ENCODE peak calls at places on chromosomes 5 and 9, in ten cellular contexts. One of them, this sample, is unnamed.

GRCh38 chr9:108910914-108911313 is 23.0 kb downstream of the ELP1 start:
- DNase-seq in A673: no peak
- DNase-seq in myocyte: peak; percentile 3
- DNase-seq in mucosa of gallbladder: no peak
- DNase-seq in stimulated activated CD4-positive, alpha-beta T cell treated with anti-CD3 and anti-CD28 coated beads, Interleukin-4, amount 100 ng/mL, for 4 hours: no peak
- DNase-seq in stimulated activated naive B cell treated with anti-CD40 and anti-IgM and Interleukin-4, amounts not matched to agents 10 μg/mL and 1 μg/mL and 100 μg/mL, for 72 hours: no peak
- DNase-seq in uterus: no peak
- DNase-seq in naive thymus-derived CD8-positive, alpha-beta T cell: no peak
- DNase-seq in nucleus accumbens: no peak
- DNase-seq in NCI-H1436: no peak
- DNase-seq in this sample: no peak

GRCh38 chr5:1707467-1707866 is 92.2 kb downstream of the MRPL36 start:
- DNase-seq in myocyte: no peak
- DNase-seq in stimulated activated CD4-positive, alpha-beta T cell treated with anti-CD3 and anti-CD28 coated beads, Interleukin-4, amount 100 ng/mL, for 4 hours: no peak
- DNase-seq in nucleus accumbens: no peak
- DNase-seq in naive thymus-derived CD8-positive, alpha-beta T cell: no peak
- DNase-seq in A673: no peak
- DNase-seq in NCI-H1436: no peak
- DNase-seq in uterus: no peak
- DNase-seq in mucosa of gallbladder: no peak
- DNase-seq in stimulated activated naive B cell treated with anti-CD40 and anti-IgM and Interleukin-4, amounts not matched to agents 10 μg/mL and 1 μg/mL and 100 μg/mL, for 72 hours: no peak
- DNase-seq in this sample: no peak

GRCh38 chr9:136218673-136219072 is 13.7 kb upstream of the LHX3 start:
- DNase-seq in mucosa of gallbladder: no peak
- DNase-seq in myocyte: no peak
- DNase-seq in stimulated activated naive B cell treated with anti-CD40 and anti-IgM and Interleukin-4, amounts not matched to agents 10 μg/mL and 1 μg/mL and 100 μg/mL, for 72 hours: no peak
- DNase-seq in A673: peak; percentile 74
- DNase-seq in NCI-H1436: no peak
- DNase-seq in stimulated activated CD4-positive, alpha-beta T cell treated with anti-CD3 and anti-CD28 coated beads, Interleukin-4, amount 100 ng/mL, for 4 hours: no peak
- DNase-seq in naive thymus-derived CD8-positive, alpha-beta T cell: no peak
- DNase-seq in nucleus accumbens: no peak
- DNase-seq in uterus: no peak
- DNase-seq in this sample: no peak

GRCh38 chr5:178286226-178287090 is 53.9 kb upstream of the PHYKPL start:
- DNase-seq in mucosa of gallbladder: no peak
- DNase-seq in NCI-H1436: no peak
- DNase-seq in stimulated activated naive B cell treated with anti-CD40 and anti-IgM and Interleukin-4, amounts not matched to agents 10 μg/mL and 1 μg/mL and 100 μg/mL, for 72 hours: no peak
- DNase-seq in A673: no peak
- DNase-seq in stimulated activated CD4-positive, alpha-beta T cell treated with anti-CD3 and anti-CD28 coated beads, Interleukin-4, amount 100 ng/mL, for 4 hours: no peak
- DNase-seq in nucleus accumbens: no peak
- DNase-seq in naive thymus-derived CD8-positive, alpha-beta T cell: no peak
- DNase-seq in uterus: no peak
- DNase-seq in myocyte: no peak
- DNase-seq in this sample: no peak

GRCh38 chr9:129491486-129491855 is 129.4 kb downstream of the C9orf50 start:
- DNase-seq in NCI-H1436: no peak
- DNase-seq in stimulated activated naive B cell treated with anti-CD40 and anti-IgM and Interleukin-4, amounts not matched to agents 10 μg/mL and 1 μg/mL and 100 μg/mL, for 72 hours: no peak
- DNase-seq in uterus: peak; percentile 64
- DNase-seq in A673: no peak
- DNase-seq in myocyte: no peak
- DNase-seq in naive thymus-derived CD8-positive, alpha-beta T cell: no peak
- DNase-seq in nucleus accumbens: no peak
- DNase-seq in stimulated activated CD4-positive, alpha-beta T cell treated with anti-CD3 and anti-CD28 coated beads, Interleukin-4, amount 100 ng/mL, for 4 hours: no peak
- DNase-seq in mucosa of gallbladder: no peak
- DNase-seq in this sample: no peak

GRCh38 chr9:114504341-114505186 is 709 bp downstream of the WHRN start:
- DNase-seq in myocyte: peak; percentile 41
- DNase-seq in mucosa of gallbladder: peak; percentile 19
- DNase-seq in nucleus accumbens: no peak
- DNase-seq in A673: peak; percentile 43
- DNase-seq in stimulated activated naive B cell treated with anti-CD40 and anti-IgM and Interleukin-4, amounts not matched to agents 10 μg/mL and 1 μg/mL and 100 μg/mL, for 72 hours: peak; percentile 35
- DNase-seq in uterus: peak; percentile 52
- DNase-seq in naive thymus-derived CD8-positive, alpha-beta T cell: peak; percentile 51
- DNase-seq in NCI-H1436: no peak
- DNase-seq in stimulated activated CD4-positive, alpha-beta T cell treated with anti-CD3 and anti-CD28 coated beads, Interleukin-4, amount 100 ng/mL, for 4 hours: peak; percentile 35
- DNase-seq in this sample: no peak

GRCh38 chr9:70593241-70593640 is 178.8 kb upstream of the KLF9 start:
- DNase-seq in naive thymus-derived CD8-positive, alpha-beta T cell: no peak
- DNase-seq in mucosa of gallbladder: no peak
- DNase-seq in stimulated activated CD4-positive, alpha-beta T cell treated with anti-CD3 and anti-CD28 coated beads, Interleukin-4, amount 100 ng/mL, for 4 hours: no peak
- DNase-seq in uterus: no peak
- DNase-seq in myocyte: no peak
- DNase-seq in NCI-H1436: no peak
- DNase-seq in A673: no peak
- DNase-seq in stimulated activated naive B cell treated with anti-CD40 and anti-IgM and Interleukin-4, amounts not matched to agents 10 μg/mL and 1 μg/mL and 100 μg/mL, for 72 hours: no peak
- DNase-seq in nucleus accumbens: no peak
- DNase-seq in this sample: no peak

GRCh38 chr9:33306037-33306436 is 15.7 kb downstream of the NFX1 start:
- DNase-seq in nucleus accumbens: no peak
- DNase-seq in stimulated activated naive B cell treated with anti-CD40 and anti-IgM and Interleukin-4, amounts not matched to agents 10 μg/mL and 1 μg/mL and 100 μg/mL, for 72 hours: no peak
- DNase-seq in myocyte: no peak
- DNase-seq in A673: no peak
- DNase-seq in mucosa of gallbladder: no peak
- DNase-seq in NCI-H1436: no peak
- DNase-seq in uterus: no peak
- DNase-seq in naive thymus-derived CD8-positive, alpha-beta T cell: no peak
- DNase-seq in stimulated activated CD4-positive, alpha-beta T cell treated with anti-CD3 and anti-CD28 coated beads, Interleukin-4, amount 100 ng/mL, for 4 hours: no peak
- DNase-seq in this sample: no peak

GRCh38 chr9:132075853-132076252 is 3.8 kb downstream of the MED27 start:
- DNase-seq in naive thymus-derived CD8-positive, alpha-beta T cell: no peak
- DNase-seq in NCI-H1436: no peak
- DNase-seq in A673: no peak
- DNase-seq in nucleus accumbens: no peak
- DNase-seq in stimulated activated CD4-positive, alpha-beta T cell treated with anti-CD3 and anti-CD28 coated beads, Interleukin-4, amount 100 ng/mL, for 4 hours: no peak
- DNase-seq in mucosa of gallbladder: no peak
- DNase-seq in uterus: no peak
- DNase-seq in stimulated activated naive B cell treated with anti-CD40 and anti-IgM and Interleukin-4, amounts not matched to agents 10 μg/mL and 1 μg/mL and 100 μg/mL, for 72 hours: no peak
- DNase-seq in myocyte: no peak
- DNase-seq in this sample: no peak

GRCh38 chr5:79255786-79256557 is 20.0 kb downstream of the JMY start:
- DNase-seq in NCI-H1436: no peak
- DNase-seq in myocyte: peak; percentile 35
- DNase-seq in stimulated activated CD4-positive, alpha-beta T cell treated with anti-CD3 and anti-CD28 coated beads, Interleukin-4, amount 100 ng/mL, for 4 hours: no peak
- DNase-seq in nucleus accumbens: no peak
- DNase-seq in uterus: no peak
- DNase-seq in mucosa of gallbladder: no peak
- DNase-seq in naive thymus-derived CD8-positive, alpha-beta T cell: no peak
- DNase-seq in A673: peak; percentile 66
- DNase-seq in stimulated activated naive B cell treated with anti-CD40 and anti-IgM and Interleukin-4, amounts not matched to agents 10 μg/mL and 1 μg/mL and 100 μg/mL, for 72 hours: no peak
- DNase-seq in this sample: no peak

GRCh38 chr9:92133949-92134604 is 18.9 kb upstream of the SPTLC1 start:
- DNase-seq in naive thymus-derived CD8-positive, alpha-beta T cell: peak; percentile 60
- DNase-seq in myocyte: peak; percentile 81
- DNase-seq in nucleus accumbens: peak; percentile 41
- DNase-seq in stimulated activated CD4-positive, alpha-beta T cell treated with anti-CD3 and anti-CD28 coated beads, Interleukin-4, amount 100 ng/mL, for 4 hours: peak; percentile 74
- DNase-seq in mucosa of gallbladder: peak; percentile 69
- DNase-seq in NCI-H1436: peak; percentile 84
- DNase-seq in A673: peak; percentile 88
- DNase-seq in stimulated activated naive B cell treated with anti-CD40 and anti-IgM and Interleukin-4, amounts not matched to agents 10 μg/mL and 1 μg/mL and 100 μg/mL, for 72 hours: peak; percentile 67
- DNase-seq in uterus: peak; percentile 78
- DNase-seq in this sample: peak; percentile 61

GRCh38 chr5:6483880-6484382 is 35.3 kb downstream of the UBE2QL1 start:
- DNase-seq in A673: no peak
- DNase-seq in mucosa of gallbladder: no peak
- DNase-seq in uterus: no peak
- DNase-seq in nucleus accumbens: no peak
- DNase-seq in NCI-H1436: no peak
- DNase-seq in stimulated activated CD4-positive, alpha-beta T cell treated with anti-CD3 and anti-CD28 coated beads, Interleukin-4, amount 100 ng/mL, for 4 hours: no peak
- DNase-seq in stimulated activated naive B cell treated with anti-CD40 and anti-IgM and Interleukin-4, amounts not matched to agents 10 μg/mL and 1 μg/mL and 100 μg/mL, for 72 hours: no peak
- DNase-seq in myocyte: no peak
- DNase-seq in naive thymus-derived CD8-positive, alpha-beta T cell: no peak
- DNase-seq in this sample: no peak

GRCh38 chr9:3151672-3152576 is 308.0 kb upstream of the PUM3 start:
- DNase-seq in nucleus accumbens: no peak
- DNase-seq in A673: no peak
- DNase-seq in mucosa of gallbladder: no peak
- DNase-seq in stimulated activated CD4-positive, alpha-beta T cell treated with anti-CD3 and anti-CD28 coated beads, Interleukin-4, amount 100 ng/mL, for 4 hours: no peak
- DNase-seq in naive thymus-derived CD8-positive, alpha-beta T cell: no peak
- DNase-seq in myocyte: no peak
- DNase-seq in stimulated activated naive B cell treated with anti-CD40 and anti-IgM and Interleukin-4, amounts not matched to agents 10 μg/mL and 1 μg/mL and 100 μg/mL, for 72 hours: no peak
- DNase-seq in uterus: no peak
- DNase-seq in NCI-H1436: no peak
- DNase-seq in this sample: no peak

GRCh38 chr5:156815988-156816599 is 34.0 kb upstream of the PPP1R2B start:
- DNase-seq in stimulated activated CD4-positive, alpha-beta T cell treated with anti-CD3 and anti-CD28 coated beads, Interleukin-4, amount 100 ng/mL, for 4 hours: peak; percentile 5
- DNase-seq in myocyte: peak; percentile 61
- DNase-seq in NCI-H1436: no peak
- DNase-seq in A673: peak; percentile 12
- DNase-seq in stimulated activated naive B cell treated with anti-CD40 and anti-IgM and Interleukin-4, amounts not matched to agents 10 μg/mL and 1 μg/mL and 100 μg/mL, for 72 hours: no peak
- DNase-seq in uterus: no peak
- DNase-seq in nucleus accumbens: no peak
- DNase-seq in mucosa of gallbladder: peak; percentile 29
- DNase-seq in naive thymus-derived CD8-positive, alpha-beta T cell: peak; percentile 4
- DNase-seq in this sample: no peak

GRCh38 chr5:148897842-148898241 is 71.4 kb downstream of the ADRB2 start:
- DNase-seq in stimulated activated naive B cell treated with anti-CD40 and anti-IgM and Interleukin-4, amounts not matched to agents 10 μg/mL and 1 μg/mL and 100 μg/mL, for 72 hours: no peak
- DNase-seq in naive thymus-derived CD8-positive, alpha-beta T cell: no peak
- DNase-seq in NCI-H1436: peak; percentile 20
- DNase-seq in A673: no peak
- DNase-seq in stimulated activated CD4-positive, alpha-beta T cell treated with anti-CD3 and anti-CD28 coated beads, Interleukin-4, amount 100 ng/mL, for 4 hours: no peak
- DNase-seq in uterus: no peak
- DNase-seq in myocyte: no peak
- DNase-seq in nucleus accumbens: no peak
- DNase-seq in mucosa of gallbladder: no peak
- DNase-seq in this sample: no peak

GRCh38 chr5:22319798-22320197 is 533.3 kb downstream of the CDH12 start:
- DNase-seq in myocyte: no peak
- DNase-seq in stimulated activated CD4-positive, alpha-beta T cell treated with anti-CD3 and anti-CD28 coated beads, Interleukin-4, amount 100 ng/mL, for 4 hours: no peak
- DNase-seq in A673: no peak
- DNase-seq in NCI-H1436: no peak
- DNase-seq in mucosa of gallbladder: no peak
- DNase-seq in naive thymus-derived CD8-positive, alpha-beta T cell: no peak
- DNase-seq in uterus: no peak
- DNase-seq in nucleus accumbens: no peak
- DNase-seq in stimulated activated naive B cell treated with anti-CD40 and anti-IgM and Interleukin-4, amounts not matched to agents 10 μg/mL and 1 μg/mL and 100 μg/mL, for 72 hours: no peak
- DNase-seq in this sample: no peak

GRCh38 chr5:119578937-119579336 is 50.4 kb upstream of the FAM170A start:
- DNase-seq in stimulated activated CD4-positive, alpha-beta T cell treated with anti-CD3 and anti-CD28 coated beads, Interleukin-4, amount 100 ng/mL, for 4 hours: no peak
- DNase-seq in naive thymus-derived CD8-positive, alpha-beta T cell: no peak
- DNase-seq in uterus: no peak
- DNase-seq in mucosa of gallbladder: no peak
- DNase-seq in A673: peak; percentile 74
- DNase-seq in nucleus accumbens: no peak
- DNase-seq in myocyte: peak; percentile 40
- DNase-seq in stimulated activated naive B cell treated with anti-CD40 and anti-IgM and Interleukin-4, amounts not matched to agents 10 μg/mL and 1 μg/mL and 100 μg/mL, for 72 hours: peak; percentile 4
- DNase-seq in NCI-H1436: no peak
- DNase-seq in this sample: no peak

GRCh38 chr9:112308576-112308975 is 24.8 kb downstream of the PTBP3 start:
- DNase-seq in nucleus accumbens: no peak
- DNase-seq in mucosa of gallbladder: no peak
- DNase-seq in naive thymus-derived CD8-positive, alpha-beta T cell: no peak
- DNase-seq in myocyte: peak; percentile 49
- DNase-seq in NCI-H1436: peak; percentile 81
- DNase-seq in uterus: no peak
- DNase-seq in stimulated activated naive B cell treated with anti-CD40 and anti-IgM and Interleukin-4, amounts not matched to agents 10 μg/mL and 1 μg/mL and 100 μg/mL, for 72 hours: no peak
- DNase-seq in stimulated activated CD4-positive, alpha-beta T cell treated with anti-CD3 and anti-CD28 coated beads, Interleukin-4, amount 100 ng/mL, for 4 hours: no peak
- DNase-seq in A673: peak; percentile 22
- DNase-seq in this sample: no peak

GRCh38 chr9:75239176-75239575 is 150.9 kb downstream of the OSTF1 start:
- DNase-seq in myocyte: peak; percentile 12
- DNase-seq in A673: peak; percentile 3
- DNase-seq in uterus: no peak
- DNase-seq in mucosa of gallbladder: peak; percentile 79
- DNase-seq in stimulated activated naive B cell treated with anti-CD40 and anti-IgM and Interleukin-4, amounts not matched to agents 10 μg/mL and 1 μg/mL and 100 μg/mL, for 72 hours: no peak
- DNase-seq in stimulated activated CD4-positive, alpha-beta T cell treated with anti-CD3 and anti-CD28 coated beads, Interleukin-4, amount 100 ng/mL, for 4 hours: no peak
- DNase-seq in NCI-H1436: no peak
- DNase-seq in naive thymus-derived CD8-positive, alpha-beta T cell: no peak
- DNase-seq in nucleus accumbens: no peak
- DNase-seq in this sample: no peak

GRCh38 chr5:142886211-142886610 is 116.0 kb downstream of the ARHGAP26 start:
- DNase-seq in naive thymus-derived CD8-positive, alpha-beta T cell: no peak
- DNase-seq in stimulated activated CD4-positive, alpha-beta T cell treated with anti-CD3 and anti-CD28 coated beads, Interleukin-4, amount 100 ng/mL, for 4 hours: no peak
- DNase-seq in NCI-H1436: no peak
- DNase-seq in myocyte: no peak
- DNase-seq in nucleus accumbens: no peak
- DNase-seq in uterus: no peak
- DNase-seq in mucosa of gallbladder: no peak
- DNase-seq in A673: no peak
- DNase-seq in stimulated activated naive B cell treated with anti-CD40 and anti-IgM and Interleukin-4, amounts not matched to agents 10 μg/mL and 1 μg/mL and 100 μg/mL, for 72 hours: no peak
- DNase-seq in this sample: no peak

GRCh38 chr5:11248958-11249357 is 487.9 kb upstream of the DAP start:
- DNase-seq in naive thymus-derived CD8-positive, alpha-beta T cell: no peak
- DNase-seq in NCI-H1436: no peak
- DNase-seq in mucosa of gallbladder: no peak
- DNase-seq in A673: no peak
- DNase-seq in nucleus accumbens: no peak
- DNase-seq in uterus: no peak
- DNase-seq in stimulated activated CD4-positive, alpha-beta T cell treated with anti-CD3 and anti-CD28 coated beads, Interleukin-4, amount 100 ng/mL, for 4 hours: no peak
- DNase-seq in stimulated activated naive B cell treated with anti-CD40 and anti-IgM and Interleukin-4, amounts not matched to agents 10 μg/mL and 1 μg/mL and 100 μg/mL, for 72 hours: no peak
- DNase-seq in myocyte: no peak
- DNase-seq in this sample: no peak

GRCh38 chr5:160048131-160048530 is 39.2 kb downstream of the TTC1 start:
- DNase-seq in stimulated activated CD4-positive, alpha-beta T cell treated with anti-CD3 and anti-CD28 coated beads, Interleukin-4, amount 100 ng/mL, for 4 hours: no peak
- DNase-seq in myocyte: no peak
- DNase-seq in nucleus accumbens: no peak
- DNase-seq in uterus: peak; percentile 30
- DNase-seq in mucosa of gallbladder: no peak
- DNase-seq in NCI-H1436: no peak
- DNase-seq in naive thymus-derived CD8-positive, alpha-beta T cell: no peak
- DNase-seq in stimulated activated naive B cell treated with anti-CD40 and anti-IgM and Interleukin-4, amounts not matched to agents 10 μg/mL and 1 μg/mL and 100 μg/mL, for 72 hours: no peak
- DNase-seq in A673: no peak
- DNase-seq in this sample: no peak

GRCh38 chr5:97067296-97067695 is 75.1 kb downstream of the LIX1 start:
- DNase-seq in uterus: no peak
- DNase-seq in myocyte: peak; percentile 60
- DNase-seq in naive thymus-derived CD8-positive, alpha-beta T cell: no peak
- DNase-seq in mucosa of gallbladder: no peak
- DNase-seq in stimulated activated naive B cell treated with anti-CD40 and anti-IgM and Interleukin-4, amounts not matched to agents 10 μg/mL and 1 μg/mL and 100 μg/mL, for 72 hours: no peak
- DNase-seq in A673: no peak
- DNase-seq in NCI-H1436: no peak
- DNase-seq in stimulated activated CD4-positive, alpha-beta T cell treated with anti-CD3 and anti-CD28 coated beads, Interleukin-4, amount 100 ng/mL, for 4 hours: no peak
- DNase-seq in nucleus accumbens: no peak
- DNase-seq in this sample: no peak

GRCh38 chr5:87147441-87147840 is 120.2 kb upstream of the RASA1 start:
- DNase-seq in stimulated activated CD4-positive, alpha-beta T cell treated with anti-CD3 and anti-CD28 coated beads, Interleukin-4, amount 100 ng/mL, for 4 hours: no peak
- DNase-seq in NCI-H1436: no peak
- DNase-seq in naive thymus-derived CD8-positive, alpha-beta T cell: no peak
- DNase-seq in uterus: no peak
- DNase-seq in stimulated activated naive B cell treated with anti-CD40 and anti-IgM and Interleukin-4, amounts not matched to agents 10 μg/mL and 1 μg/mL and 100 μg/mL, for 72 hours: no peak
- DNase-seq in mucosa of gallbladder: no peak
- DNase-seq in A673: no peak
- DNase-seq in myocyte: peak; percentile 24
- DNase-seq in nucleus accumbens: no peak
- DNase-seq in this sample: no peak

GRCh38 chr9:92191801-92192200 is 76.6 kb upstream of the SPTLC1 start:
- DNase-seq in stimulated activated CD4-positive, alpha-beta T cell treated with anti-CD3 and anti-CD28 coated beads, Interleukin-4, amount 100 ng/mL, for 4 hours: no peak
- DNase-seq in naive thymus-derived CD8-positive, alpha-beta T cell: no peak
- DNase-seq in A673: no peak
- DNase-seq in uterus: no peak
- DNase-seq in NCI-H1436: no peak
- DNase-seq in stimulated activated naive B cell treated with anti-CD40 and anti-IgM and Interleukin-4, amounts not matched to agents 10 μg/mL and 1 μg/mL and 100 μg/mL, for 72 hours: no peak
- DNase-seq in myocyte: no peak
- DNase-seq in mucosa of gallbladder: no peak
- DNase-seq in nucleus accumbens: no peak
- DNase-seq in this sample: no peak

GRCh38 chr9:94210616-94211603 is 48.2 kb upstream of the ZNF169 start:
- DNase-seq in naive thymus-derived CD8-positive, alpha-beta T cell: no peak
- DNase-seq in mucosa of gallbladder: no peak
- DNase-seq in myocyte: no peak
- DNase-seq in uterus: no peak
- DNase-seq in A673: peak; percentile 60
- DNase-seq in nucleus accumbens: no peak
- DNase-seq in stimulated activated CD4-positive, alpha-beta T cell treated with anti-CD3 and anti-CD28 coated beads, Interleukin-4, amount 100 ng/mL, for 4 hours: no peak
- DNase-seq in stimulated activated naive B cell treated with anti-CD40 and anti-IgM and Interleukin-4, amounts not matched to agents 10 μg/mL and 1 μg/mL and 100 μg/mL, for 72 hours: no peak
- DNase-seq in NCI-H1436: no peak
- DNase-seq in this sample: no peak

GRCh38 chr9:86578722-86579121 is 224.5 kb upstream of the TUT7 start:
- DNase-seq in stimulated activated naive B cell treated with anti-CD40 and anti-IgM and Interleukin-4, amounts not matched to agents 10 μg/mL and 1 μg/mL and 100 μg/mL, for 72 hours: no peak
- DNase-seq in stimulated activated CD4-positive, alpha-beta T cell treated with anti-CD3 and anti-CD28 coated beads, Interleukin-4, amount 100 ng/mL, for 4 hours: no peak
- DNase-seq in A673: no peak
- DNase-seq in myocyte: peak; percentile 0
- DNase-seq in mucosa of gallbladder: no peak
- DNase-seq in uterus: no peak
- DNase-seq in naive thymus-derived CD8-positive, alpha-beta T cell: no peak
- DNase-seq in NCI-H1436: no peak
- DNase-seq in nucleus accumbens: no peak
- DNase-seq in this sample: no peak

This sample was measured in occipital lobe.